ENCODE peak calls at places on chromosomes 5 and 9, in four cellular contexts. One of them, this sample, is unnamed.

GRCh38 chr9:13728917-13729811 is 449.7 kb upstream of the MPDZ start:
- DNase-seq in activated CD8-positive, alpha-beta T cell treated with anti-CD3 and anti-CD28 coated beads for 36 hours: no peak
- DNase-seq in epithelial cell of esophagus: peak
- DNase-seq in endodermal cell: no peak
- DNase-seq in this sample: no peak

GRCh38 chr9:16257604-16258003 is 612.9 kb downstream of the BNC2 start:
- DNase-seq in activated CD8-positive, alpha-beta T cell treated with anti-CD3 and anti-CD28 coated beads for 36 hours: no peak
- DNase-seq in epithelial cell of esophagus: peak
- DNase-seq in endodermal cell: no peak
- DNase-seq in this sample: no peak

GRCh38 chr5:108579236-108579635 is 168.5 kb upstream of the FER start:
- DNase-seq in activated CD8-positive, alpha-beta T cell treated with anti-CD3 and anti-CD28 coated beads for 36 hours: no peak
- DNase-seq in epithelial cell of esophagus: no peak
- DNase-seq in endodermal cell: no peak
- DNase-seq in this sample: no peak

GRCh38 chr9:76621011-76621410 is 143.2 kb upstream of the PCA3 start:
- DNase-seq in activated CD8-positive, alpha-beta T cell treated with anti-CD3 and anti-CD28 coated beads for 36 hours: no peak
- DNase-seq in epithelial cell of esophagus: no peak
- DNase-seq in endodermal cell: no peak
- DNase-seq in this sample: no peak

GRCh38 chr5:111252799-111253564 is 28.8 kb downstream of the CAMK4 start:
- DNase-seq in activated CD8-positive, alpha-beta T cell treated with anti-CD3 and anti-CD28 coated beads for 36 hours: peak
- DNase-seq in epithelial cell of esophagus: no peak
- DNase-seq in endodermal cell: no peak
- DNase-seq in this sample: no peak

GRCh38 chr9:19969721-19970120 is 180.9 kb upstream of the SLC24A2 start:
- DNase-seq in activated CD8-positive, alpha-beta T cell treated with anti-CD3 and anti-CD28 coated beads for 36 hours: no peak
- DNase-seq in epithelial cell of esophagus: peak
- DNase-seq in endodermal cell: no peak
- DNase-seq in this sample: no peak

GRCh38 chr5:78765756-78766411 is 117.3 kb upstream of the LHFPL2 start:
- DNase-seq in activated CD8-positive, alpha-beta T cell treated with anti-CD3 and anti-CD28 coated beads for 36 hours: no peak
- DNase-seq in epithelial cell of esophagus: no peak
- DNase-seq in endodermal cell: no peak
- DNase-seq in this sample: no peak

GRCh38 chr5:157172408-157172807 is 6.3 kb upstream of the GARIN3 start:
- DNase-seq in activated CD8-positive, alpha-beta T cell treated with anti-CD3 and anti-CD28 coated beads for 36 hours: peak
- DNase-seq in epithelial cell of esophagus: peak
- DNase-seq in endodermal cell: no peak
- DNase-seq in this sample: no peak

GRCh38 chr9:21326526-21327139 is 8.6 kb downstream of the KLHL9 start:
- DNase-seq in activated CD8-positive, alpha-beta T cell treated with anti-CD3 and anti-CD28 coated beads for 36 hours: no peak
- DNase-seq in epithelial cell of esophagus: peak
- DNase-seq in endodermal cell: no peak
- DNase-seq in this sample: peak

GRCh38 chr9:9257999-9258398 is 1354.8 kb downstream of the PTPRD start:
- DNase-seq in activated CD8-positive, alpha-beta T cell treated with anti-CD3 and anti-CD28 coated beads for 36 hours: no peak
- DNase-seq in epithelial cell of esophagus: no peak
- DNase-seq in endodermal cell: no peak
- DNase-seq in this sample: no peak

GRCh38 chr9:37551888-37552287 is 24.3 kb downstream of the FBXO10 start:
- DNase-seq in activated CD8-positive, alpha-beta T cell treated with anti-CD3 and anti-CD28 coated beads for 36 hours: no peak
- DNase-seq in epithelial cell of esophagus: no peak
- DNase-seq in endodermal cell: no peak
- DNase-seq in this sample: no peak

GRCh38 chr5:1034421-1034905 is 25.9 kb downstream of the NKD2 start:
- DNase-seq in activated CD8-positive, alpha-beta T cell treated with anti-CD3 and anti-CD28 coated beads for 36 hours: no peak
- DNase-seq in epithelial cell of esophagus: no peak
- DNase-seq in endodermal cell: no peak
- DNase-seq in this sample: no peak

GRCh38 chr9:106717686-106718085 is 145.3 kb upstream of the ZNF462 start:
- DNase-seq in activated CD8-positive, alpha-beta T cell treated with anti-CD3 and anti-CD28 coated beads for 36 hours: no peak
- DNase-seq in epithelial cell of esophagus: peak
- DNase-seq in endodermal cell: no peak
- DNase-seq in this sample: no peak

GRCh38 chr9:136803551-136804508 is 3.9 kb upstream of the RABL6 start:
- DNase-seq in activated CD8-positive, alpha-beta T cell treated with anti-CD3 and anti-CD28 coated beads for 36 hours: no peak
- DNase-seq in epithelial cell of esophagus: no peak
- DNase-seq in endodermal cell: no peak
- DNase-seq in this sample: no peak

GRCh38 chr5:156394642-156395393 is 67.9 kb downstream of the SGCD start:
- DNase-seq in activated CD8-positive, alpha-beta T cell treated with anti-CD3 and anti-CD28 coated beads for 36 hours: no peak
- DNase-seq in epithelial cell of esophagus: no peak
- DNase-seq in endodermal cell: no peak
- DNase-seq in this sample: no peak

GRCh38 chr9:127525426-127526188 is 74.3 kb downstream of the LRSAM1 start:
- DNase-seq in activated CD8-positive, alpha-beta T cell treated with anti-CD3 and anti-CD28 coated beads for 36 hours: peak
- DNase-seq in epithelial cell of esophagus: peak
- DNase-seq in endodermal cell: no peak
- DNase-seq in this sample: peak

GRCh38 chr5:160514191-160514590 is 92.5 kb downstream of the PTTG1 start:
- DNase-seq in activated CD8-positive, alpha-beta T cell treated with anti-CD3 and anti-CD28 coated beads for 36 hours: no peak
- DNase-seq in epithelial cell of esophagus: no peak
- DNase-seq in endodermal cell: peak
- DNase-seq in this sample: no peak

GRCh38 chr9:78132688-78133033 is 101.0 kb upstream of the GNAQ start:
- DNase-seq in activated CD8-positive, alpha-beta T cell treated with anti-CD3 and anti-CD28 coated beads for 36 hours: no peak
- DNase-seq in epithelial cell of esophagus: no peak
- DNase-seq in endodermal cell: no peak
- DNase-seq in this sample: no peak

GRCh38 chr5:43073597-43074546 is 33.8 kb upstream of the ANXA2R start:
- DNase-seq in activated CD8-positive, alpha-beta T cell treated with anti-CD3 and anti-CD28 coated beads for 36 hours: peak
- DNase-seq in epithelial cell of esophagus: peak
- DNase-seq in endodermal cell: peak
- DNase-seq in this sample: peak

GRCh38 chr5:32566319-32567111 is 18.8 kb upstream of the SUB1 start:
- DNase-seq in activated CD8-positive, alpha-beta T cell treated with anti-CD3 and anti-CD28 coated beads for 36 hours: no peak
- DNase-seq in epithelial cell of esophagus: no peak
- DNase-seq in endodermal cell: no peak
- DNase-seq in this sample: no peak

GRCh38 chr5:132104561-132104960 is 31.0 kb downstream of the CSF2 start:
- DNase-seq in activated CD8-positive, alpha-beta T cell treated with anti-CD3 and anti-CD28 coated beads for 36 hours: no peak
- DNase-seq in epithelial cell of esophagus: peak
- DNase-seq in endodermal cell: no peak
- DNase-seq in this sample: peak

GRCh38 chr5:170225326-170226137 is 7.3 kb upstream of the C5orf58 start:
- DNase-seq in activated CD8-positive, alpha-beta T cell treated with anti-CD3 and anti-CD28 coated beads for 36 hours: peak
- DNase-seq in epithelial cell of esophagus: peak
- DNase-seq in endodermal cell: peak
- DNase-seq in this sample: peak
- TF ChIP-seq CTCF in activated CD8-positive, alpha-beta T cell treated with anti-CD3 and anti-CD28 coated beads for 36 hours: peak
- TF ChIP-seq CTCF in epithelial cell of esophagus: peak
- TF ChIP-seq CTCF in endodermal cell: peak
- TF ChIP-seq CTCF in this sample: peak

GRCh38 chr5:127031863-127032232 is 1.5 kb upstream of the MARCHF3 start:
- DNase-seq in activated CD8-positive, alpha-beta T cell treated with anti-CD3 and anti-CD28 coated beads for 36 hours: no peak
- DNase-seq in epithelial cell of esophagus: no peak
- DNase-seq in endodermal cell: no peak
- DNase-seq in this sample: no peak

GRCh38 chr5:127029513-127030258 is 672 bp downstream of the MARCHF3 start:
- DNase-seq in activated CD8-positive, alpha-beta T cell treated with anti-CD3 and anti-CD28 coated beads for 36 hours: peak
- DNase-seq in epithelial cell of esophagus: peak
- DNase-seq in endodermal cell: peak
- DNase-seq in this sample: peak

GRCh38 chr5:127031147-127031862 is 947 bp upstream of the MARCHF3 start:
- DNase-seq in activated CD8-positive, alpha-beta T cell treated with anti-CD3 and anti-CD28 coated beads for 36 hours: peak
- DNase-seq in epithelial cell of esophagus: no peak
- DNase-seq in endodermal cell: peak
- DNase-seq in this sample: no peak

GRCh38 chr5:127028822-127029457 is 1.4 kb downstream of the MARCHF3 start:
- DNase-seq in activated CD8-positive, alpha-beta T cell treated with anti-CD3 and anti-CD28 coated beads for 36 hours: peak
- DNase-seq in epithelial cell of esophagus: no peak
- DNase-seq in endodermal cell: no peak
- DNase-seq in this sample: peak

GRCh38 chr5:127030259-127031146 is at the start of gene MARCHF3:
- DNase-seq in activated CD8-positive, alpha-beta T cell treated with anti-CD3 and anti-CD28 coated beads for 36 hours: peak
- DNase-seq in epithelial cell of esophagus: peak
- DNase-seq in endodermal cell: peak
- DNase-seq in this sample: peak
- TF ChIP-seq CTCF in activated CD8-positive, alpha-beta T cell treated with anti-CD3 and anti-CD28 coated beads for 36 hours: peak
- TF ChIP-seq CTCF in epithelial cell of esophagus: peak
- TF ChIP-seq CTCF in endodermal cell: peak
- TF ChIP-seq CTCF in this sample: peak

DNA sequence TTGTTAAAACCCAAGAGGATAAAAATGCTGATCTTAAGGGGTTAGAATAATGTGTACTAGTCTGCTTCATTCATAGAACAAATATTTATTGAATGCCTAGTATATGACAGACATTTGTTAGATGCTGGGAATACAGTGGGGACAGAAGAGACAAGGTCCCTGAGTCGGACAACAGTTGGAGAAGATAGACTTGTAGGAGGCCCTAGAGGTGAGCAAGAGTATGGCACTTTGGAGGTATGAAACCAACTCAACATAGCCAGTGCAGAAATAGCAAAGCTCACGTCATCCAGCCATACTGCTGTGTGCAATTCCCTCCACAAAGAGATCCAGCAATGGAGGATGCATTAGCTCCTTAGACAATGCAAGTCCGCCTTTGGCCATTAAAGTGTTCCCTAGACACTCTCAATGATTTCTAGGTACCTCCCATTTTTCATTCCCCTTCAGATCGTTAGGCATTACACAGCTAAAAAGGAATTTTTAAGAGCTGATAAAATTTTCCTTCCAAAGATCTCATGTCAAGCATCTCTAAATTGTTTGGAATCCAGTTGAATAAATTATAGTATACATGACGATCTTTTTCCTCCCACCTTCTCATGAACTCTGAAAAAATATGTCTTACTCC is 1949.6 kb upstream of the WWC1 start:
- DNase-seq in activated CD8-positive, alpha-beta T cell treated with anti-CD3 and anti-CD28 coated beads for 36 hours: no peak
- DNase-seq in epithelial cell of esophagus: no peak
- DNase-seq in endodermal cell: no peak
- DNase-seq in this sample: no peak
- TF ChIP-seq CTCF in activated CD8-positive, alpha-beta T cell treated with anti-CD3 and anti-CD28 coated beads for 36 hours: no peak
- TF ChIP-seq CTCF in epithelial cell of esophagus: peak
- TF ChIP-seq CTCF in endodermal cell: peak
- TF ChIP-seq CTCF in this sample: peak

GRCh38 chr5:36691993-36692392 is 85.6 kb downstream of the SLC1A3 start:
- DNase-seq in activated CD8-positive, alpha-beta T cell treated with anti-CD3 and anti-CD28 coated beads for 36 hours: no peak
- DNase-seq in epithelial cell of esophagus: no peak
- DNase-seq in endodermal cell: no peak
- DNase-seq in this sample: no peak

GRCh38 chr5:36694351-36694750 is 87.9 kb downstream of the SLC1A3 start:
- DNase-seq in activated CD8-positive, alpha-beta T cell treated with anti-CD3 and anti-CD28 coated beads for 36 hours: no peak
- DNase-seq in epithelial cell of esophagus: no peak
- DNase-seq in endodermal cell: no peak
- DNase-seq in this sample: no peak

GRCh38 chr5:36698031-36698430 is 91.6 kb downstream of the SLC1A3 start:
- DNase-seq in activated CD8-positive, alpha-beta T cell treated with anti-CD3 and anti-CD28 coated beads for 36 hours: no peak
- DNase-seq in epithelial cell of esophagus: no peak
- DNase-seq in endodermal cell: no peak
- DNase-seq in this sample: no peak

GRCh38 chr5:36692791-36693763 is 86.7 kb downstream of the SLC1A3 start:
- DNase-seq in activated CD8-positive, alpha-beta T cell treated with anti-CD3 and anti-CD28 coated beads for 36 hours: peak
- DNase-seq in epithelial cell of esophagus: peak
- DNase-seq in endodermal cell: peak
- DNase-seq in this sample: peak

DNA sequence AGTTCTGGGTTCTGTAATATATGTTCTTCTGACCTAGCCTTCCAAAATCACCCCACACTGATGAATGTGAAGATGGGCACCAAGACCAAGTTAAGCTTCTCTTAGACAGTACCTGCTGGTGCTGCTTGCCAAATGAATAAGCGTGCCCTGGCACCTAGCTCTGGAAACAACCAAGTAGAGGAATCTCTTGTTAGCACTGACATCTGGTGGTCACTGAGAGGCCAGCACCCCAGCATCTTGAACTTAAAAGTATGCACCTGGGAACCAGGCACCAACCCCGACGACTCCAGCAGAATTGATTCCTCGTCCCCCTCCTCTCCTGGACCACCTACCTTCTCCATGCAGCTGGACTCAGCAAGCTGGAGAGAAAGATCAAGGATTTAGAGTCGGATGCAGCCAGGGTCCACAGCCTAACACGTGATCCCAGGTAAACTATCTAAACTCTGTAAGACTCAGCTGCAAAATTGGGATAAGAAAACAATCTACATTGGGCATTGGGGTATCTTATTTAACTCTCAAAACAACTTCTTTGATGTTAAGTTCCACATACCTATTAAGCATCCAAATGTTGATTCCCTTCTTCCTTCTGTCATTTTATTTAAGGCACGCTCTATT is 89.8 kb downstream of the SLC1A3 start:
- DNase-seq in activated CD8-positive, alpha-beta T cell treated with anti-CD3 and anti-CD28 coated beads for 36 hours: peak
- DNase-seq in epithelial cell of esophagus: peak
- DNase-seq in endodermal cell: peak
- DNase-seq in this sample: peak
- TF ChIP-seq CTCF in activated CD8-positive, alpha-beta T cell treated with anti-CD3 and anti-CD28 coated beads for 36 hours: peak
- TF ChIP-seq CTCF in epithelial cell of esophagus: peak
- TF ChIP-seq CTCF in endodermal cell: peak
- TF ChIP-seq CTCF in this sample: peak

DNA sequence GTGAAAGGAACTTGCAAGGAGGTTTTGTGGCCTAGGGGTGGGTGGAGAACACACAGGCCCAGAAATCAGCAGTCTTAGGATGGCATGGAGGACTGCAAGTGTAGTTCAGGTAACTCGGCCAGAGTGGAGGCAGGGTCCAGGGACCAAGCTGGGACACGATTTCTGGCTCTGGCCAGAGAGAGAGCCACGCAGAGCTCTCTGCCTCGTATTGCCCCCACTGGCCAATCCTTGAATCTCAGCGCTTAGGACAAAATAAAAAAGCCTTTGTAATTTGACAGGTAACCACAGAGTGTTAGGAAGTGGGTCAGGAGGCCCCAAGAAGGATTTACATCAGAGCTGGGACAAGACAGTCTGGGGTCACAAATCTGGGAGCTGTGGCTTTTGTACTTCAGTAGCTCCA is 11.7 kb downstream of the MAP3K1 start:
- DNase-seq in activated CD8-positive, alpha-beta T cell treated with anti-CD3 and anti-CD28 coated beads for 36 hours: peak
- DNase-seq in epithelial cell of esophagus: peak
- DNase-seq in endodermal cell: peak
- DNase-seq in this sample: no peak
- TF ChIP-seq CTCF in activated CD8-positive, alpha-beta T cell treated with anti-CD3 and anti-CD28 coated beads for 36 hours: no peak
- TF ChIP-seq CTCF in epithelial cell of esophagus: peak
- TF ChIP-seq CTCF in endodermal cell: peak
- TF ChIP-seq CTCF in this sample: peak

DNA sequence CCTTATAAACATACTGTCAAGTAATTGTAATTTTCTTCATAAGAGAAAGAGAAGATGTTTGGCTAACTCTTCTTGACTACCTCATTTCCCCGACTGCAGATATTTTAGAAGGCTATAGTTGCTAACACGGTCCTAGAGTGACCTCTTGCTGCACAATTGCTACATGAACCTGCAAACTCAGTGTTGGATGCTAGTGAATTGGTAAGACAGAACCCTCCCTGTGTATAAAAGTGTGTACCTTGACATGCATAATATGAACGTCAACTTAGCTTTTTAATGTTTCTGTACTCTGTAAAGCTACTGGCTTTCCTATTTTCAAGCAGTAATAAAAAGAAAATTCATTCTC is 46.7 kb upstream of the CER1 start:
- DNase-seq in activated CD8-positive, alpha-beta T cell treated with anti-CD3 and anti-CD28 coated beads for 36 hours: no peak
- DNase-seq in epithelial cell of esophagus: peak
- DNase-seq in endodermal cell: peak
- DNase-seq in this sample: peak
- TF ChIP-seq CTCF in activated CD8-positive, alpha-beta T cell treated with anti-CD3 and anti-CD28 coated beads for 36 hours: no peak
- TF ChIP-seq CTCF in epithelial cell of esophagus: peak
- TF ChIP-seq CTCF in endodermal cell: peak
- TF ChIP-seq CTCF in this sample: no peak

GRCh38 chr9:87422999-87423398 is 74.7 kb upstream of the DAPK1 start:
- DNase-seq in activated CD8-positive, alpha-beta T cell treated with anti-CD3 and anti-CD28 coated beads for 36 hours: no peak
- DNase-seq in epithelial cell of esophagus: no peak
- DNase-seq in endodermal cell: no peak
- DNase-seq in this sample: no peak
- TF ChIP-seq CTCF in activated CD8-positive, alpha-beta T cell treated with anti-CD3 and anti-CD28 coated beads for 36 hours: no peak
- TF ChIP-seq CTCF in epithelial cell of esophagus: no peak
- TF ChIP-seq CTCF in endodermal cell: no peak
- TF ChIP-seq CTCF in this sample: no peak